ENCODE peak calls at places on chromosomes 13 and 19, in six cellular contexts. F is HCT116, D is breast epithelium, I is cardiac muscle cell, G is fibroblast of lung, L is BE2C. O is an unnamed sample.

GRCh38 chr13:111909501-111909900 is 157.4 kb upstream of the SOX1 start:
- DNase-seq in L (no peak), I (no peak), F (no peak), G (no peak), D (no peak), O (no peak)

GRCh38 chr13:108700421-108701170 is 71.2 kb downstream of the MYO16 start:
- DNase-seq in L (no peak), G (peak; percentile 81), I (no peak), D (no peak), F (no peak), O (peak; percentile 57)

GRCh38 chr19:11451327-11451941 is 16.0 kb downstream of the PRKCSH start:
- DNase-seq in F (no peak), L (no peak), I (no peak), G (no peak), D (no peak), O (no peak)

GRCh38 chr19:1469936-1470863 is 8.8 kb downstream of the C19orf25 start:
- DNase-seq in L (no peak), F (peak; percentile 42), I (no peak), D (no peak), G (no peak), O (no peak)

GRCh38 chr19:10872551-10873107 is 1.3 kb downstream of the CARM1 start:
- DNase-seq in G (no peak), I (no peak), L (no peak), D (no peak), F (no peak), O (no peak)

GRCh38 chr19:18493440-18494266 is 28.2 kb downstream of the ELL start:
- DNase-seq in F (no peak), G (peak; percentile 33), D (no peak), L (no peak), I (no peak), O (no peak)

GRCh38 chr13:27824121-27824520 is 31.8 kb downstream of the GSX1 start:
- DNase-seq in F (no peak), I (no peak), D (no peak), G (no peak), L (no peak), O (no peak)

GRCh38 chr13:95378603-95379002 is 77.4 kb upstream of the ABCC4 start:
- DNase-seq in I (no peak), D (no peak), G (no peak), F (no peak), L (no peak), O (no peak)

GRCh38 chr13:44317752-44318550 is 55.7 kb upstream of the SERP2 start:
- DNase-seq in I (no peak), G (peak; percentile 67), D (no peak), F (no peak), L (no peak), O (peak; percentile 88)

GRCh38 chr13:95698047-95698749 is 21.3 kb downstream of the DNAJC3 start:
- DNase-seq in F (peak; percentile 12), I (peak; percentile 29), G (no peak), L (no peak), D (no peak), O (peak; percentile 24)

GRCh38 chr13:40651866-40652587 is 14.4 kb downstream of the FOXO1 start:
- DNase-seq in I (no peak), L (no peak), G (no peak), F (no peak), D (no peak), O (no peak)

GRCh38 chr19:5452594-5453565 is 2.3 kb upstream of the ZNRF4 start:
- DNase-seq in F (peak; percentile 78), I (peak; percentile 14), D (no peak), L (peak; percentile 37), G (no peak), O (peak; percentile 37)

GRCh38 chr19:49155005-49155826 is at the start of gene HRC:
- DNase-seq in D (no peak), I (no peak), F (no peak), L (no peak), G (no peak), O (no peak)

GRCh38 chr19:49153167-49153809 is 1.9 kb downstream of the HRC start:
- DNase-seq in F (no peak), D (no peak), G (no peak), L (no peak), I (no peak), O (no peak)

GRCh38 chr19:49152218-49152550 is 3.0 kb downstream of the HRC start:
- DNase-seq in G (no peak), I (no peak), F (no peak), L (no peak), D (no peak), O (no peak)

GRCh38 chr19:49155830-49156346 is 692 bp upstream of the HRC start:
- DNase-seq in F (no peak), I (no peak), L (no peak), D (no peak), G (no peak), O (no peak)

DNA sequence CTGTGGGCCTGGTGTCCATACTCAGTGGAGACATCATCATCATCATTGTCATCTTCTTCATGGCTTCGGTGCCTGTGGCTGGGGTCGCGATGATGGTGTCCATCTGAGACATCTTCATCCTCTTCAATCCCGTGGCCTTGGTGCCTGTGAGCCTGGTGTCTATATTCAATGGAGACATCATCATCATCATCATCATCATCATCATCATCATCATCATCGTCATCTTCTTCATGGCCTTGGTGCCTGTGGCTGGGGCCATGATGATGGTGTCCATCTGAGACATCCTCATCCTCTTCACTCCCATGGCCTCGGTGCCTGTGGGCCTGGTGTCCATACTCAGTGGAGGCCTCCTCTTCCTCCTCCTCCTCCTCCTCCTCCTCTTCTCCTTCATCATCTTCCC is 917 bp downstream of the HRC start:
- DNase-seq in F (no peak), G (no peak), L (no peak), I (no peak), D (no peak), O (no peak)
- H3K4me3 ChIP-seq in F (no peak overlapping the region), G (no peak overlapping the region), L (no peak overlapping the region), I (no peak overlapping the region), D (no peak overlapping the region), O (no peak overlapping the region)

GRCh38 chr13:101058841-101059240 is 357.5 kb downstream of the NALCN start:
- DNase-seq in G (no peak), F (no peak), L (no peak), D (no peak), I (no peak), O (no peak)

GRCh38 chr13:101053289-101053688 is 363.0 kb downstream of the NALCN start:
- DNase-seq in F (no peak), L (no peak), I (no peak), G (no peak), D (no peak), O (no peak)

GRCh38 chr13:101049166-101049850 is 367.0 kb downstream of the NALCN start:
- DNase-seq in L (no peak), I (no peak), F (no peak), D (no peak), G (no peak), O (peak; percentile 13)

GRCh38 chr13:101053694-101054093 is 362.6 kb downstream of the NALCN start:
- DNase-seq in G (no peak), D (no peak), F (no peak), L (no peak), I (no peak), O (no peak)
- TF ChIP-seq CTCF in G (no peak), D (no peak), F (no peak), L (no peak), I (no peak), O (no peak)

DNA sequence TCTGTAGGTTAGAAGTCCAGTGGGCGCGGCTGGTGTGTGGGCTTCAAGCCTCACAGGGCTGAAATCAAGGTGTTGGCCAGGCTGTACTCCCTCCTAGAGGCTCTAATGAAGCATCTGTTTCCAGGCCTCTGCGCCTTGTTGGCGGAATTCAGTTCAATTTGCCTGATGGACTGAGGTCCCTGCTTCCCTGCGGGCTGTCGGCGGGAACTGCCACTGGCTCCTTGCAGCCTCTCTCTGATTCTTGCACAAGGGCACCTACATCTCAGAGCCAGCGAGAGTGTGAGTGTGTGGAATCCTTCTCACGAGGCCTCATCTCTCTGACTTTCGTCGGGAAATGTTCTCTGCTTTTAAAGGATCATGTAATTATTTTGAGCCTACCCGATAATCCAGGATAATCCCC is 128.6 kb downstream of the DLEU7 start:
- DNase-seq in D (no peak), I (no peak), G (no peak), L (no peak), F (no peak), O (no peak)
- H3K4me3 ChIP-seq in D (no peak overlapping the region), I (no peak overlapping the region), G (no peak overlapping the region), L (no peak overlapping the region), F (no peak overlapping the region), O (no peak overlapping the region)

DNA sequence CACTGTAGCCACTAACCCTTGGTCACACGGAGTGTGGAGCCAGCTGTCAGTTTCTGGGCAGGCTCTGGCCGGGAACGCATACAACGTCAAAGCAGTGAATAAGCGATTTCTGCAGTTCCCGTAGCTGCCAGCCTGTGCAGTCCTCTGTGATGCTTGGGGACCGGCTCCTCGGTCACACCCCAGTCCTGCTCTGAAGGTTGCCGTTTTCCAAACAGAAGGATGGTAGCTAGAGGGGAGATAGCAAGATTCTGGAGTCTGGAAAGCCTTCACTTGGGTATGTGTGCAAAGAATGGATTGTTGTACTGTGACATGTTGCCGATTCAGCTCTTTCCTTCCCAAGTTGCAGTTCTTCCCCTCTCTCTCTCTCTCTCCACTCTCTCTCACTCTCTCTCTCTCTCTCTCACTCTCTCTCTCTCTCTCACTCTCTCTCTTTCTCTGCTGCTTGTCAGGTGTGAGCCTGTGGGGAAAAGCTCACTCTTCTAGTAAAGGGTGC is 38.7 kb upstream of the C1QTNF9 start:
- DNase-seq in L (no peak), G (peak; percentile 66), I (peak; percentile 40), D (no peak), F (no peak), O (peak; percentile 48)
- TF ChIP-seq CTCF in L (no peak), G (no peak), I (no peak), D (peak; percentile 79), F (no peak), O (no peak)

GRCh38 chr19:50780753-50781480 is 9.3 kb upstream of the ACP4 start:
- DNase-seq in D (no peak), L (no peak), G (no peak), F (no peak), I (no peak), O (no peak)
- H3K4me3 ChIP-seq in D (no peak overlapping the region), L (no peak overlapping the region), G (no peak overlapping the region), F (no peak overlapping the region), I (no peak overlapping the region), O (no peak overlapping the region)

DNA sequence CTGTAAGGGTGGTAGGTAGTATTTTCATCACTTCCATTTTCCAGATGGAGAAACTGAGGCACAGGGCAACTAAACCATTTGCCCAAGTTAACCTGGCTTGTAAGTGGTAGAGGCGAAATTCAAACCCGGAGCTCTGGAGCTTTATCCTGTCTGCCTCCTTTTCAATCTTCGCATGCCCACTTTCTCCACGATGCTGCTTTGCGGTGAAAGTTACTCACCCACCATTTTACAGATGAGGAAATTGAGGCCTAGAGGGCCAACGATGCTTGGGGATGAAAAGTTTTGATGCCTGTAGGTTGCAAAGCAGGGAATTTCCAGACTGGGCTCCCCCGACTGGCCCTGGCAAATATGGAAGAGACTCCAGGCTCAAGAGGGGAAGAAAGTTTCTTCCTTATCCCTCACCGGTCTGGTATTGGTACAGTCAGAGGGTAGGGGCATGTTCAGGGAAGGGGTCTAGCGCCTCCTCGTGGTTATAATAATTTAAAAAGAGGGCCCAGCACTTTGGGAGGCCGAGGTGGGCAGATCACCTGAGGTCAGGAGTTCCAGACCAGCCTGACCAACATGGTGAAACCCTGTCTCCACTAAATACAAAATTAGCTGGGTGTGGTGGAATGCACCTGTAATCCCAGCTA is 1.9 kb upstream of the SH2D3A start:
- DNase-seq in I (peak; percentile 44), F (no peak), D (no peak), L (no peak), G (peak; percentile 47), O (peak; percentile 20)
- TF ChIP-seq CTCF in I (peak; percentile 37), F (peak; percentile 42), D (no peak), L (peak; percentile 14), G (no peak), O (peak; percentile 36)